ENCODE peak calls at places on chromosomes 12 and 14, in eight cellular contexts. N, Q, T, U, F, P, W and X are unnamed samples.
A peak's percentile ranks its signal among the peaks of the same experiment; 100 is the strongest.

GRCh38 chr12:96719671-96720362 is 187.2 kb upstream of the NEDD1 start:
- DNase-seq in U (no peak), T (no peak), F (no peak), Q (no peak), N (no peak), P (no peak), W (no peak), X (peak; percentile 49)

GRCh38 chr14:22547309-22547947 is 41.6 kb downstream of the DAD1 start:
- DNase-seq in U (no peak), Q (no peak), P (no peak), N (no peak), T (no peak), W (no peak), F (peak; percentile 79), X (no peak)

GRCh38 chr12:133165776-133166175 is 15.5 kb upstream of the ZNF268 start:
- DNase-seq in F (no peak), W (no peak), N (no peak), T (no peak), Q (no peak), P (no peak), U (no peak), X (no peak)

GRCh38 chr14:48914921-48915320 is 671.3 kb downstream of the RPS29 start:
- DNase-seq in T (no peak), U (no peak), W (no peak), N (no peak), Q (no peak), P (no peak), F (no peak), X (no peak)

GRCh38 chr12:111775205-111776193 is 8.8 kb downstream of the ALDH2 start:
- DNase-seq in U (no peak), W (no peak), T (peak; percentile 75), F (peak; percentile 85), Q (peak; percentile 77), N (peak; percentile 94), P (no peak), X (peak; percentile 80)

GRCh38 chr12:101852998-101853397 is 22.2 kb upstream of the GNPTAB start:
- DNase-seq in Q (no peak), W (no peak), U (no peak), T (no peak), P (no peak), N (no peak), F (no peak), X (no peak)

GRCh38 chr12:57215065-57215464 is 1.5 kb upstream of the NXPH4 start:
- DNase-seq in N (no peak), Q (no peak), F (no peak), W (no peak), P (no peak), U (no peak), T (no peak), X (no peak)

GRCh38 chr12:111803851-111804250 is 37.1 kb downstream of the ALDH2 start:
- DNase-seq in W (no peak), T (no peak), P (peak; percentile 44), Q (no peak), U (no peak), N (peak; percentile 32), F (no peak), X (no peak)

GRCh38 chr12:30846776-30847175 is 79.8 kb upstream of the TSPAN11 start:
- DNase-seq in T (peak; percentile 52), W (no peak), N (no peak), U (no peak), Q (no peak), P (no peak), F (no peak), X (no peak)

DNA sequence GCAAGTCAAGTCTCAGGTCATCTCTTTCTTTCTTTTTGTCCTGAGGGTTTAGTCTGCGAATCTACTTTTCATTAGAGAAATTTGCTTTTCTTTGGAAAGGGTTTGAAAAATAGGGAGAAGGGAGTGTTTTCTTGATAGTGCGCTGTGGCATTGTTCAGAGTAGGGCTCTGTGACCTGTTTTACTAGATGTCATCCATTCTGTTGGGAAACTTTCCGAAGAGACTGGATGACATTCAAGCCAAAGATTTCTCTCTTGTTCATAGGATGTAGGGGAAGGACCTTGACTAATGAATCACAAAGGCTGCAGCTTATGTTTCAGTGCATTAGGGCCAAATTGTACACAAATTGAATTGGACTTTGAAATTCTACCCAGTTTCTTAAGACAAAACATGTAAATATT is 14.7 kb downstream of the DLST start:
- DNase-seq in Q (no peak), P (no peak), U (no peak), T (no peak), N (no peak), W (no peak), F (no peak), X (no peak)
- H3K27ac ChIP-seq in Q (no peak overlapping the region), P (no peak overlapping the region), U (no peak overlapping the region), T (no peak overlapping the region), N (no peak overlapping the region), W (no peak overlapping the region), F (no peak overlapping the region), X (no peak overlapping the region)

GRCh38 chr12:27201169-27201568 is 42.9 kb upstream of the STK38L start:
- DNase-seq in P (no peak), W (no peak), T (no peak), Q (no peak), F (no peak), N (no peak), U (no peak), X (no peak)
- H3K4me1 ChIP-seq in P (no peaks in the 10 kb centered on the region), W (peaks cover 35% of the 10 kb centered on the region), T (no peaks in the 10 kb centered on the region), Q (no peaks in the 10 kb centered on the region), F (no peaks in the 10 kb centered on the region), N (no peaks in the 10 kb centered on the region), U (no peaks in the 10 kb centered on the region), X (no peaks in the 10 kb centered on the region)

DNA sequence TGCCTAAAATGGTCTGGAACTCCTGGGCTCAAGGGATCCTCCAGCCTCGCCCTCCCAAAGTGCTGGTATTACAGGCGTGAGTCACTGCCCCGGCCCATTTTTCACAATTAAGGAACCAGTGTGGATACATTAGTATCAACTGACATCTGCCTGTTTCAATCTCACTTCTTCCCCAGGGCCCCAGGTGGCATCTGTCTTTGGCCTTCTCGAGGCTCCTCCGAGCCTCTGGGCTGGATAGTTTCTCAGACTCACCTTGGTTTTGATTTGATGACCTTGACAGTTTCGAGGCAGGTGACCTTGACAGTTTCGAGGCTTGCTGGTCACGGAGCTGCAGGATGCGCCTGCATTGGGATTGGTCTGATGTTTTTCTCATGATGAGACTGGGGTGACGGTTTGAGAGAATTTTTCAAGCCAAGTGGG is 41.0 kb upstream of the NCOR2 start:
- DNase-seq in W (no peak), T (no peak), N (no peak), U (no peak), F (no peak), Q (no peak), P (no peak), X (peak; percentile 83)
- H3K27ac ChIP-seq in W (no peak overlapping the region), T (no peak overlapping the region), N (peak overlapping the region; percentile 65), U (peak overlapping the region; percentile 48), F (no peak overlapping the region), Q (peak overlapping the region; percentile 21), P (peak overlapping the region; percentile 67), X (peak overlapping the region; percentile 89)

GRCh38 chr14:101874001-101874400 is 90.4 kb upstream of the DYNC1H1 start:
- DNase-seq in U (no peak), T (no peak), P (no peak), W (no peak), N (no peak), F (no peak), Q (no peak), X (no peak)
- H3K4me1 ChIP-seq in U (peaks cover 18% of the 10 kb centered on the region), T (no peaks in the 10 kb centered on the region), P (peaks cover 22% of the 10 kb centered on the region), W (no peaks in the 10 kb centered on the region), N (peaks cover 34% of the 10 kb centered on the region), F (peaks cover 28% of the 10 kb centered on the region), Q (peaks cover 21% of the 10 kb centered on the region), X (peaks cover 72% of the 10 kb centered on the region)

GRCh38 chr14:91356218-91356763 is 61.3 kb downstream of the CCDC88C start:
- DNase-seq in U (no peak), Q (no peak), N (peak; percentile 39), W (no peak), P (peak; percentile 46), T (no peak), F (no peak), X (peak; percentile 87)

GRCh38 chr14:91352696-91353692 is 64.6 kb downstream of the CCDC88C start:
- DNase-seq in U (no peak), N (no peak), T (no peak), P (peak; percentile 39), W (no peak), F (peak; percentile 34), Q (no peak), X (peak; percentile 40)

GRCh38 chr14:91357272-91357671 is 60.3 kb downstream of the CCDC88C start:
- DNase-seq in W (no peak), P (no peak), N (peak; percentile 11), Q (no peak), T (no peak), F (no peak), U (no peak), X (peak; percentile 27)

GRCh38 chr14:91354221-91354916 is 63.3 kb downstream of the CCDC88C start:
- DNase-seq in T (no peak), Q (no peak), W (no peak), U (no peak), N (no peak), F (peak; percentile 6), P (no peak), X (peak; percentile 52)

GRCh38 chr14:91354979-91355685 is 62.5 kb downstream of the CCDC88C start:
- DNase-seq in U (no peak), P (peak; percentile 65), N (peak; percentile 23), F (no peak), W (no peak), Q (peak; percentile 32), T (peak; percentile 93), X (peak; percentile 78)
- H3K27ac ChIP-seq in U (no peak overlapping the region), P (no peak overlapping the region), N (no peak overlapping the region), F (no peak overlapping the region), W (no peak overlapping the region), Q (no peak overlapping the region), T (no peak overlapping the region), X (peak overlapping the region; percentile 94)

DNA sequence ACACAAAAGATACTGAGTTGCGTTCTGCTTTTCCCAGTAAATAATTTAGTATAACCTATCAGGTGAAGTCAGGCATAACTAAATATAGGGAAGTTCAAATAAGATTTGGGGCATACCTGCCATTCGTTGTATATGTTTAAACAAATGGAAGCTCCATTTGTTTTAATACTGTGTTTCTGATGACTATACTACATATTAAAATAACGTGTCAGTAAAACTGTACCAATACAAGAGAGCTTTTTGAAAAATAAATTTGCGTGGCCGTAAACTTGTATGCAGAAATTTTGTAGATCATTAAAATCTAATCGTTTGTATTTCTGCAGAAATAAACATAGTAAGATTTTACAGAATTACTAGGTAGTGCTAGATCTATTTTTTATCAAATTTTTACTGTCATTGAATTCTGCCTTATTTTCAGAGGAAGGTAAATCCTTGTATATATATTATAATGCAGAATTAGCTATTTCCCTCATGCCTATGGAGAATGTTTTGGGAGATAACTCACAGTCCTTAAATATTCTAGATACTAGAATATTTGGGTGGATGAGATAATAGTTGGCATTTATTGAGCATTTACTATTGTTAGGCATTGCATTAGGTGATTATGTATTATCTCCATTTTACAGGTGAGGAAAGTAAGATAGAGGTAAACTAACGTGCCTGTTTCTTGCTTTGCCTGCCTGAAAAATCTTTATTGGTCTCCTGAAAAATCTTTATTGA is 1.5 kb downstream of the SCFD1 start:
- DNase-seq in N (no peak), P (no peak), U (no peak), Q (no peak), W (no peak), T (no peak), F (no peak), X (no peak)
- H3K4me1 ChIP-seq in N (peaks cover 44% of the 10 kb centered on the region), P (peaks cover 33% of the 10 kb centered on the region), U (peaks cover 3% of the 10 kb centered on the region), Q (peaks cover 9% of the 10 kb centered on the region), W (peaks cover 16% of the 10 kb centered on the region), T (no peaks in the 10 kb centered on the region), F (peaks cover 26% of the 10 kb centered on the region), X (peaks cover 28% of the 10 kb centered on the region)